ENCODE peak calls at places on chromosomes 6 and 20, in eight cellular contexts. C is GM03348; E is mucosa of descending colon; L is activated T-cell treated with anti-CD3 and anti-CD28 coated beads, Interleukin-2, amount 50 U/mL, for 72 hours; O is NCI-H1092 treated with DMSO at 0.1 percent for 48 hours; D is left colon; Y is HTR-8/SVneo; M is amniotic stem cell. A is an unnamed sample.

GRCh38 chr20:16438100-16438499 is 135.1 kb downstream of the KIF16B start:
- DNase-seq in C (no peak), E (no peak), L (no peak), O (no peak), D (no peak), Y (no peak), M (no peak), A (no peak)

GRCh38 chr6:150229775-150230561 is 87.1 kb downstream of the PPP1R14C start:
- DNase-seq in C (peak; percentile 52), E (no peak), L (no peak), O (no peak), D (no peak), Y (peak; percentile 12), M (peak; percentile 59), A (no peak)

GRCh38 chr6:163850874-163851273 is 436.4 kb downstream of the QKI start:
- DNase-seq in C (no peak), E (no peak), L (no peak), O (no peak), D (no peak), Y (no peak), M (no peak), A (no peak)

GRCh38 chr20:51385941-51386530 is 156.5 kb downstream of the NFATC2 start:
- DNase-seq in C (peak; percentile 67), E (no peak), L (peak; percentile 24), O (peak; percentile 9), D (no peak), Y (peak; percentile 85), M (peak; percentile 13), A (peak; percentile 1)

GRCh38 chr20:50582092-50582491 is 71.9 kb downstream of the PTPN1 start:
- DNase-seq in C (no peak), E (no peak), L (no peak), O (no peak), D (no peak), Y (no peak), M (no peak), A (no peak)

GRCh38 chr6:4169028-4169789 is 33.8 kb upstream of the ECI2 start:
- DNase-seq in C (peak; percentile 35), E (no peak), L (no peak), O (no peak), D (no peak), Y (no peak), M (no peak), A (no peak)

GRCh38 chr20:50957798-50958732 is at the start of gene DPM1:
- DNase-seq in C (peak; percentile 84), E (peak; percentile 87), L (peak; percentile 89), O (peak; percentile 95), D (peak; percentile 91), Y (peak; percentile 97), M (peak; percentile 91), A (peak; percentile 88)

GRCh38 chr6:1314617-1315016 is 2.7 kb downstream of the FOXQ1 start:
- DNase-seq in C (no peak), E (no peak), L (no peak), O (no peak), D (no peak), Y (no peak), M (no peak), A (no peak)

GRCh38 chr6:140660295-140660694 is 1285.8 kb upstream of the CITED2 start:
- DNase-seq in C (no peak), E (no peak), L (no peak), O (no peak), D (no peak), Y (no peak), M (no peak), A (no peak)

GRCh38 chr6:147806697-147807096 is 298.2 kb downstream of the SAMD5 start:
- DNase-seq in C (no peak), E (no peak), L (no peak), O (no peak), D (no peak), Y (no peak), M (no peak), A (no peak)

GRCh38 chr20:62494537-62494936 is 18.7 kb upstream of the GATA5 start:
- DNase-seq in C (no peak), E (no peak), L (no peak), O (no peak), D (no peak), Y (no peak), M (no peak), A (no peak)

GRCh38 chr6:33954453-33954852 is 150.7 kb upstream of the MLN start:
- DNase-seq in C (no peak), E (no peak), L (no peak), O (no peak), D (no peak), Y (no peak), M (no peak), A (no peak)

GRCh38 chr6:28769626-28770402 is 154.0 kb downstream of the TRIM27 start:
- DNase-seq in C (peak; percentile 29), E (no peak), L (no peak), O (no peak), D (no peak), Y (no peak), M (peak; percentile 24), A (no peak)

GRCh38 chr6:15336905-15337583 is 91.2 kb downstream of the JARID2 start:
- DNase-seq in C (no peak), E (no peak), L (no peak), O (no peak), D (no peak), Y (no peak), M (no peak), A (peak; percentile 73)

GRCh38 chr20:64051033-64051452 is 1.6 kb upstream of the SOX18 start:
- DNase-seq in C (no peak), E (no peak), L (no peak), O (no peak), D (no peak), Y (no peak), M (no peak), A (no peak)

GRCh38 chr6:33944686-33945411 is 141.0 kb upstream of the MLN start:
- DNase-seq in C (no peak), E (no peak), L (no peak), O (no peak), D (no peak), Y (no peak), M (no peak), A (no peak)

GRCh38 chr6:101181006-101181405 is 212.5 kb upstream of the GRIK2 start:
- DNase-seq in C (no peak), E (no peak), L (no peak), O (no peak), D (no peak), Y (no peak), M (no peak), A (no peak)

GRCh38 chr6:71194730-71195129 is 93.9 kb upstream of the OGFRL1 start:
- DNase-seq in C (peak; percentile 83), E (no peak), L (no peak), O (no peak), D (no peak), Y (peak; percentile 62), M (no peak), A (no peak)

GRCh38 chr20:57514273-57514751 is 10.6 kb downstream of the CTCFL start:
- DNase-seq in C (peak; percentile 87), E (no peak), L (peak; percentile 31), O (peak; percentile 44), D (peak; percentile 77), Y (peak; percentile 96), M (peak; percentile 62), A (peak; percentile 16)

GRCh38 chr6:37171141-37171969 is 1.4 kb downstream of the PIM1 start:
- DNase-seq in C (peak; percentile 31), E (peak; percentile 78), L (peak; percentile 54), O (peak; percentile 63), D (peak; percentile 59), Y (no peak), M (no peak), A (no peak)

GRCh38 chr20:59985864-59986263 is 27.6 kb downstream of the CDH26 start:
- DNase-seq in C (no peak), E (no peak), L (peak; percentile 1), O (peak; percentile 34), D (no peak), Y (no peak), M (no peak), A (no peak)

GRCh38 chr6:82646231-82646615 is 282.6 kb downstream of the TPBG start:
- DNase-seq in C (no peak), E (no peak), L (no peak), O (no peak), D (no peak), Y (no peak), M (no peak), A (no peak)

GRCh38 chr6:6131492-6132109 is 124.9 kb upstream of the NRN1 start:
- DNase-seq in C (peak; percentile 40), E (no peak), L (peak; percentile 4), O (no peak), D (no peak), Y (no peak), M (no peak), A (no peak)

GRCh38 chr6:43223175-43223574 is 6.1 kb downstream of the DNPH1 start:
- DNase-seq in C (no peak), E (no peak), L (no peak), O (no peak), D (no peak), Y (no peak), M (no peak), A (no peak)

GRCh38 chr6:21615504-21615903 is 22.0 kb downstream of the SOX4 start:
- DNase-seq in C (peak; percentile 23), E (no peak), L (no peak), O (no peak), D (no peak), Y (no peak), M (no peak), A (peak; percentile 16)

GRCh38 chr6:30841644-30842504 is 42.4 kb upstream of the DDR1 start:
- DNase-seq in C (no peak), E (no peak), L (no peak), O (no peak), D (no peak), Y (no peak), M (no peak), A (no peak)

GRCh38 chr20:44600758-44601562 is 18.6 kb downstream of the PKIG start:
- DNase-seq in C (peak; percentile 39), E (no peak), L (no peak), O (no peak), D (no peak), Y (no peak), M (no peak), A (no peak)

GRCh38 chr6:35059606-35060355 is 81.4 kb downstream of the TCP11 start:
- DNase-seq in C (no peak), E (no peak), L (no peak), O (no peak), D (no peak), Y (no peak), M (no peak), A (no peak)

GRCh38 chr6:84220809-84221409 is 6.5 kb downstream of the CEP162 start:
- DNase-seq in C (peak; percentile 19), E (no peak), L (no peak), O (peak; percentile 2), D (no peak), Y (no peak), M (no peak), A (peak; percentile 8)

GRCh38 chr6:157030756-157031155 is 253.6 kb downstream of the ARID1B start:
- DNase-seq in C (no peak), E (no peak), L (no peak), O (no peak), D (no peak), Y (no peak), M (no peak), A (no peak)

GRCh38 chr6:37934276-37934675 is 114.7 kb downstream of the ZFAND3 start:
- DNase-seq in C (no peak), E (no peak), L (no peak), O (no peak), D (no peak), Y (no peak), M (no peak), A (no peak)

GRCh38 chr6:27157461-27158315 is 89.8 kb upstream of the PRSS16 start:
- DNase-seq in C (peak; percentile 41), E (peak; percentile 72), L (peak; percentile 83), O (peak; percentile 39), D (peak; percentile 81), Y (no peak), M (peak; percentile 40), A (peak; percentile 65)

A was measured in NCI-H1694 treated with DMSO at 0.1 percent for 48 hours.